ENCODE peak calls at places on chromosome 17, in five cellular contexts. P is fibroblast of mammary gland, U is myocyte, E is non-pigmented ciliary epithelial cell, F is T follicular helper cell. I is an unnamed sample.

GRCh38 chr17:74545456-74546230 is at the start of gene CD300C:
- DNase-seq in P (no peak), U (no peak), E (no peak), F (no peak), I (no peak)

GRCh38 chr17:65529761-65530157 is 31.7 kb downstream of the AXIN2 start:
- DNase-seq in P (no peak), U (no peak), E (no peak), F (no peak), I (no peak)

GRCh38 chr17:55134486-55135157 is 130.1 kb upstream of the HLF start:
- DNase-seq in P (peak), U (no peak), E (no peak), F (no peak), I (no peak)

GRCh38 chr17:33967608-33968349 is 287.3 kb upstream of the CCL2 start:
- DNase-seq in P (no peak), U (no peak), E (no peak), F (no peak), I (no peak)

GRCh38 chr17:48231995-48232729 is 124.6 kb downstream of the SNX11 start:
- DNase-seq in P (no peak), U (no peak), E (no peak), F (no peak), I (no peak)

GRCh38 chr17:37787055-37787720 is 42.3 kb upstream of the HNF1B start:
- DNase-seq in P (peak), U (no peak), E (no peak), F (no peak), I (no peak)

GRCh38 chr17:83119987-83120864 is 40.8 kb downstream of the METRNL start:
- DNase-seq in P (no peak), U (no peak), E (no peak), F (no peak), I (no peak)

GRCh38 chr17:246226-246625 is 64.8 kb upstream of the DOC2B start:
- DNase-seq in P (no peak), U (no peak), E (no peak), F (no peak), I (no peak)

GRCh38 chr17:12964840-12965239 is 53.0 kb downstream of the ELAC2 start:
- DNase-seq in P (no peak), U (no peak), E (no peak), F (no peak), I (no peak)

GRCh38 chr17:2723997-2724782 is 12.6 kb upstream of the CLUH start:
- DNase-seq in P (no peak), U (no peak), E (no peak), F (no peak), I (no peak)

GRCh38 chr17:66675273-66675990 is 159.5 kb upstream of the CACNG5 start:
- DNase-seq in P (no peak), U (no peak), E (no peak), F (no peak), I (no peak)

GRCh38 chr17:32588982-32589381 is 102.2 kb downstream of the CDK5R1 start:
- DNase-seq in P (no peak), U (no peak), E (no peak), F (no peak), I (no peak)

GRCh38 chr17:46770818-46771600 is 47.5 kb downstream of the WNT3 start:
- DNase-seq in P (peak), U (no peak), E (no peak), F (no peak), I (no peak)